ENCODE peak calls at places on chromosomes 16 and 17, in seven cellular contexts. One of them, this sample, is unnamed.

GRCh38 chr17:14125518-14126125 is 56.3 kb downstream of the COX10 start:
- DNase-seq in midbrain: no peak
- DNase-seq in NCI-H524: no peak
- DNase-seq in AG09319: no peak
- DNase-seq in HFF-Myc: no peak
- DNase-seq in GM20000: no peak
- DNase-seq in HS-27A: no peak
- DNase-seq in this sample: no peak

GRCh38 chr17:19533718-19534561 is at the start of gene SLC47A1:
- DNase-seq in midbrain: no peak
- DNase-seq in NCI-H524: no peak
- DNase-seq in AG09319: no peak
- DNase-seq in HFF-Myc: no peak
- DNase-seq in GM20000: peak
- DNase-seq in HS-27A: no peak
- DNase-seq in this sample: peak

GRCh38 chr16:31382485-31383161 is 10.5 kb upstream of the ITGAD start:
- DNase-seq in midbrain: peak
- DNase-seq in NCI-H524: peak
- DNase-seq in AG09319: no peak
- DNase-seq in HFF-Myc: no peak
- DNase-seq in GM20000: peak
- DNase-seq in HS-27A: no peak
- DNase-seq in this sample: peak

GRCh38 chr17:27247071-27247957 is 46.6 kb upstream of the WSB1 start:
- DNase-seq in midbrain: peak
- DNase-seq in NCI-H524: no peak
- DNase-seq in AG09319: peak
- DNase-seq in HFF-Myc: no peak
- DNase-seq in GM20000: no peak
- DNase-seq in HS-27A: no peak
- DNase-seq in this sample: peak

GRCh38 chr16:54285414-54286066 is 1.0 kb downstream of the IRX3 start:
- DNase-seq in midbrain: no peak
- DNase-seq in NCI-H524: no peak
- DNase-seq in AG09319: no peak
- DNase-seq in HFF-Myc: no peak
- DNase-seq in GM20000: peak
- DNase-seq in HS-27A: no peak
- DNase-seq in this sample: no peak

GRCh38 chr17:50423553-50424159 is 2.4 kb upstream of the ACSF2 start:
- DNase-seq in midbrain: no peak
- DNase-seq in NCI-H524: no peak
- DNase-seq in AG09319: no peak
- DNase-seq in HFF-Myc: peak
- DNase-seq in GM20000: no peak
- DNase-seq in HS-27A: peak
- DNase-seq in this sample: peak

GRCh38 chr16:58458634-58459343 is 41.2 kb upstream of the NDRG4 start:
- DNase-seq in midbrain: no peak
- DNase-seq in NCI-H524: no peak
- DNase-seq in AG09319: no peak
- DNase-seq in HFF-Myc: no peak
- DNase-seq in GM20000: no peak
- DNase-seq in HS-27A: no peak
- DNase-seq in this sample: no peak

GRCh38 chr17:47778184-47778635 is 43.4 kb downstream of the OSBPL7 start:
- DNase-seq in midbrain: no peak
- DNase-seq in NCI-H524: no peak
- DNase-seq in AG09319: no peak
- DNase-seq in HFF-Myc: no peak
- DNase-seq in GM20000: no peak
- DNase-seq in HS-27A: no peak
- DNase-seq in this sample: no peak

GRCh38 chr16:907819-908218 is 63.0 kb downstream of the LMF1 start:
- DNase-seq in midbrain: peak
- DNase-seq in NCI-H524: no peak
- DNase-seq in AG09319: no peak
- DNase-seq in HFF-Myc: no peak
- DNase-seq in GM20000: no peak
- DNase-seq in HS-27A: no peak
- DNase-seq in this sample: no peak

GRCh38 chr16:10661236-10661635 is 33.5 kb downstream of the TEKT5 start:
- DNase-seq in midbrain: no peak
- DNase-seq in NCI-H524: no peak
- DNase-seq in AG09319: no peak
- DNase-seq in HFF-Myc: no peak
- DNase-seq in GM20000: no peak
- DNase-seq in HS-27A: no peak
- DNase-seq in this sample: no peak

GRCh38 chr17:65600518-65600917 is 39.1 kb upstream of the AXIN2 start:
- DNase-seq in midbrain: no peak
- DNase-seq in NCI-H524: no peak
- DNase-seq in AG09319: no peak
- DNase-seq in HFF-Myc: no peak
- DNase-seq in GM20000: no peak
- DNase-seq in HS-27A: no peak
- DNase-seq in this sample: no peak

GRCh38 chr16:73750639-73751038 is 546.0 kb upstream of the PSMD7 start:
- DNase-seq in midbrain: no peak
- DNase-seq in NCI-H524: no peak
- DNase-seq in AG09319: no peak
- DNase-seq in HFF-Myc: no peak
- DNase-seq in GM20000: no peak
- DNase-seq in HS-27A: no peak
- DNase-seq in this sample: no peak

GRCh38 chr16:31528726-31529397 is 1.2 kb downstream of the AHSP start:
- DNase-seq in midbrain: no peak
- DNase-seq in NCI-H524: no peak
- DNase-seq in AG09319: no peak
- DNase-seq in HFF-Myc: no peak
- DNase-seq in GM20000: no peak
- DNase-seq in HS-27A: no peak
- DNase-seq in this sample: no peak

GRCh38 chr17:40070644-40070894 is 7.8 kb downstream of the THRA start:
- DNase-seq in midbrain: no peak
- DNase-seq in NCI-H524: no peak
- DNase-seq in AG09319: no peak
- DNase-seq in HFF-Myc: no peak
- DNase-seq in GM20000: no peak
- DNase-seq in HS-27A: no peak
- DNase-seq in this sample: no peak

GRCh38 chr17:37792787-37793186 is 47.9 kb upstream of the HNF1B start:
- DNase-seq in midbrain: no peak
- DNase-seq in NCI-H524: no peak
- DNase-seq in AG09319: no peak
- DNase-seq in HFF-Myc: no peak
- DNase-seq in GM20000: no peak
- DNase-seq in HS-27A: no peak
- DNase-seq in this sample: peak

GRCh38 chr16:87595712-87596111 is 6.6 kb upstream of the JPH3 start:
- DNase-seq in midbrain: no peak
- DNase-seq in NCI-H524: no peak
- DNase-seq in AG09319: no peak
- DNase-seq in HFF-Myc: no peak
- DNase-seq in GM20000: no peak
- DNase-seq in HS-27A: no peak
- DNase-seq in this sample: no peak

GRCh38 chr17:79948406-79948917 is 87.2 kb downstream of the TBC1D16 start:
- DNase-seq in midbrain: no peak
- DNase-seq in NCI-H524: no peak
- DNase-seq in AG09319: no peak
- DNase-seq in HFF-Myc: no peak
- DNase-seq in GM20000: no peak
- DNase-seq in HS-27A: no peak
- DNase-seq in this sample: no peak

GRCh38 chr17:80264048-80264792 is 3.6 kb downstream of the RNF213 start:
- DNase-seq in midbrain: no peak
- DNase-seq in NCI-H524: no peak
- DNase-seq in AG09319: no peak
- DNase-seq in HFF-Myc: no peak
- DNase-seq in GM20000: no peak
- DNase-seq in HS-27A: no peak
- DNase-seq in this sample: no peak

GRCh38 chr16:4517812-4518211 is 20.8 kb downstream of the CDIP1 start:
- DNase-seq in midbrain: peak
- DNase-seq in NCI-H524: peak
- DNase-seq in AG09319: no peak
- DNase-seq in HFF-Myc: no peak
- DNase-seq in GM20000: no peak
- DNase-seq in HS-27A: no peak
- DNase-seq in this sample: peak

GRCh38 chr16:66894948-66895696 is 14.8 kb downstream of the PDP2 start:
- DNase-seq in midbrain: peak
- DNase-seq in NCI-H524: peak
- DNase-seq in AG09319: peak
- DNase-seq in HFF-Myc: no peak
- DNase-seq in GM20000: peak
- DNase-seq in HS-27A: peak
- DNase-seq in this sample: peak

GRCh38 chr17:41835800-41836549 is at the start of gene NT5C3B:
- DNase-seq in midbrain: peak
- DNase-seq in NCI-H524: peak
- DNase-seq in AG09319: no peak
- DNase-seq in HFF-Myc: no peak
- DNase-seq in GM20000: peak
- DNase-seq in HS-27A: no peak
- DNase-seq in this sample: peak

GRCh38 chr16:27330542-27330941 is 16.8 kb downstream of the IL4R start:
- DNase-seq in midbrain: no peak
- DNase-seq in NCI-H524: no peak
- DNase-seq in AG09319: peak
- DNase-seq in HFF-Myc: no peak
- DNase-seq in GM20000: no peak
- DNase-seq in HS-27A: no peak
- DNase-seq in this sample: peak

GRCh38 chr16:19008245-19008644 is 24.5 kb downstream of the TMC7 start:
- DNase-seq in midbrain: no peak
- DNase-seq in NCI-H524: no peak
- DNase-seq in AG09319: peak
- DNase-seq in HFF-Myc: peak
- DNase-seq in GM20000: no peak
- DNase-seq in HS-27A: no peak
- DNase-seq in this sample: no peak

GRCh38 chr16:20873331-20873730 is 26.8 kb downstream of the DCUN1D3 start:
- DNase-seq in midbrain: no peak
- DNase-seq in NCI-H524: no peak
- DNase-seq in AG09319: no peak
- DNase-seq in HFF-Myc: no peak
- DNase-seq in GM20000: no peak
- DNase-seq in HS-27A: no peak
- DNase-seq in this sample: no peak

GRCh38 chr16:84916850-84917249 is 94.5 kb downstream of the ZDHHC7 start:
- DNase-seq in midbrain: no peak
- DNase-seq in NCI-H524: peak
- DNase-seq in AG09319: no peak
- DNase-seq in HFF-Myc: no peak
- DNase-seq in GM20000: no peak
- DNase-seq in HS-27A: no peak
- DNase-seq in this sample: no peak

GRCh38 chr16:80703391-80704071 is 100.9 kb downstream of the CDYL2 start:
- DNase-seq in midbrain: no peak
- DNase-seq in NCI-H524: no peak
- DNase-seq in AG09319: no peak
- DNase-seq in HFF-Myc: no peak
- DNase-seq in GM20000: no peak
- DNase-seq in HS-27A: no peak
- DNase-seq in this sample: no peak

GRCh38 chr16:27408012-27408601 is 6.1 kb downstream of the IL21R start:
- DNase-seq in midbrain: no peak
- DNase-seq in NCI-H524: no peak
- DNase-seq in AG09319: no peak
- DNase-seq in HFF-Myc: no peak
- DNase-seq in GM20000: peak
- DNase-seq in HS-27A: no peak
- DNase-seq in this sample: peak

GRCh38 chr17:66250686-66251085 is 21.5 kb upstream of the APOH start:
- DNase-seq in midbrain: no peak
- DNase-seq in NCI-H524: no peak
- DNase-seq in AG09319: no peak
- DNase-seq in HFF-Myc: no peak
- DNase-seq in GM20000: no peak
- DNase-seq in HS-27A: no peak
- DNase-seq in this sample: no peak

GRCh38 chr16:13402601-13403000 is 501.2 kb downstream of the SHISA9 start:
- DNase-seq in midbrain: no peak
- DNase-seq in NCI-H524: no peak
- DNase-seq in AG09319: no peak
- DNase-seq in HFF-Myc: no peak
- DNase-seq in GM20000: no peak
- DNase-seq in HS-27A: peak
- DNase-seq in this sample: no peak

GRCh38 chr16:54940279-54940604 is 9.6 kb downstream of the IRX5 start:
- DNase-seq in midbrain: no peak
- DNase-seq in NCI-H524: no peak
- DNase-seq in AG09319: no peak
- DNase-seq in HFF-Myc: no peak
- DNase-seq in GM20000: no peak
- DNase-seq in HS-27A: no peak
- DNase-seq in this sample: no peak

GRCh38 chr16:66255647-66256046 is 110.8 kb upstream of the CDH5 start:
- DNase-seq in midbrain: no peak
- DNase-seq in NCI-H524: no peak
- DNase-seq in AG09319: no peak
- DNase-seq in HFF-Myc: no peak
- DNase-seq in GM20000: no peak
- DNase-seq in HS-27A: no peak
- DNase-seq in this sample: no peak

GRCh38 chr16:77424841-77425604 is 9.8 kb downstream of the ADAMTS18 start:
- DNase-seq in midbrain: no peak
- DNase-seq in NCI-H524: no peak
- DNase-seq in AG09319: no peak
- DNase-seq in HFF-Myc: no peak
- DNase-seq in GM20000: no peak
- DNase-seq in HS-27A: no peak
- DNase-seq in this sample: no peak

GRCh38 chr16:47143329-47143676 is 442 bp downstream of the NETO2 start:
- DNase-seq in midbrain: no peak
- DNase-seq in NCI-H524: peak
- DNase-seq in AG09319: no peak
- DNase-seq in HFF-Myc: no peak
- DNase-seq in GM20000: peak
- DNase-seq in HS-27A: peak
- DNase-seq in this sample: peak

GRCh38 chr16:1899641-1900451 is 18.4 kb downstream of the HS3ST6 start:
- DNase-seq in midbrain: no peak
- DNase-seq in NCI-H524: no peak
- DNase-seq in AG09319: no peak
- DNase-seq in HFF-Myc: no peak
- DNase-seq in GM20000: no peak
- DNase-seq in HS-27A: no peak
- DNase-seq in this sample: no peak

GRCh38 chr16:83136924-83137323 is 510.2 kb downstream of the CDH13 start:
- DNase-seq in midbrain: no peak
- DNase-seq in NCI-H524: no peak
- DNase-seq in AG09319: no peak
- DNase-seq in HFF-Myc: no peak
- DNase-seq in GM20000: no peak
- DNase-seq in HS-27A: no peak
- DNase-seq in this sample: no peak

GRCh38 chr17:81165246-81166032 is at the start of gene PVALEF:
- DNase-seq in midbrain: peak
- DNase-seq in NCI-H524: no peak
- DNase-seq in AG09319: no peak
- DNase-seq in HFF-Myc: no peak
- DNase-seq in GM20000: no peak
- DNase-seq in HS-27A: no peak
- DNase-seq in this sample: no peak

GRCh38 chr17:46722662-46723285 is 95.7 kb downstream of the WNT3 start:
- DNase-seq in midbrain: no peak
- DNase-seq in NCI-H524: no peak
- DNase-seq in AG09319: no peak
- DNase-seq in HFF-Myc: no peak
- DNase-seq in GM20000: no peak
- DNase-seq in HS-27A: no peak
- DNase-seq in this sample: no peak

This sample was measured in endothelial cell of umbilical vein.